ENCODE peak calls at places on chromosome 11, in six cellular contexts. D is IMR-90; P is WTC11; T is stimulated activated CD8-positive, alpha-beta memory T cell treated with anti-CD3 and anti-CD28 coated beads, Interleukin-15, amount 100 ng/mL, for 1 hour; K is neural progenitor cell; Y is RWPE1. U is an unnamed sample.

GRCh38 chr11:132422725-132423124 is 1052.3 kb downstream of the NTM start:
- DNase-seq in D (no peak), P (no peak), T (no peak), K (no peak), Y (no peak), U (no peak)

GRCh38 chr11:8610532-8611116 is 16.6 kb upstream of the STK33 start:
- DNase-seq in D (no peak), P (no peak), T (no peak), K (no peak), Y (no peak), U (no peak)

GRCh38 chr11:134313379-134313778 is 18.4 kb upstream of the GLB1L2 start:
- DNase-seq in D (no peak), P (no peak), T (no peak), K (no peak), Y (no peak), U (no peak)

GRCh38 chr11:95444309-95445202 is 213.6 kb upstream of the SESN3 start:
- DNase-seq in D (no peak), P (no peak), T (no peak), K (no peak), Y (peak; percentile 47), U (no peak)

GRCh38 chr11:35167451-35167954 is 28.5 kb downstream of the CD44 start:
- DNase-seq in D (no peak), P (no peak), T (no peak), K (no peak), Y (no peak), U (peak; percentile 45)

GRCh38 chr11:911031-911889 is 650 bp upstream of the CHID1 start:
- DNase-seq in D (peak; percentile 64), P (peak; percentile 68), T (no peak), K (peak; percentile 76), Y (peak; percentile 68), U (peak; percentile 58)

GRCh38 chr11:58958500-58958899 is 19.2 kb downstream of the GLYATL1 start:
- DNase-seq in D (no peak), P (peak; percentile 57), T (peak; percentile 3), K (peak; percentile 49), Y (no peak), U (no peak)

GRCh38 chr11:96340555-96340885 is 2.5 kb downstream of the MAML2 start:
- DNase-seq in D (peak; percentile 56), P (no peak), T (no peak), K (no peak), Y (no peak), U (no peak)

GRCh38 chr11:48193876-48194275 is 22.7 kb upstream of the OR4B1 start:
- DNase-seq in D (peak; percentile 94), P (no peak), T (no peak), K (no peak), Y (no peak), U (no peak)

GRCh38 chr11:112693781-112694180 is 267.4 kb upstream of the NCAM1 start:
- DNase-seq in D (no peak), P (no peak), T (no peak), K (no peak), Y (no peak), U (no peak)

GRCh38 chr11:110113507-110113906 is 20.3 kb downstream of the ZC3H12C start:
- DNase-seq in D (no peak), P (no peak), T (no peak), K (no peak), Y (no peak), U (no peak)

GRCh38 chr11:110679323-110679980 is 32.8 kb downstream of the ARHGAP20 start:
- DNase-seq in D (peak; percentile 89), P (no peak), T (no peak), K (no peak), Y (no peak), U (no peak)

GRCh38 chr11:45054956-45055355 is 91.5 kb upstream of the PRDM11 start:
- DNase-seq in D (no peak), P (no peak), T (no peak), K (no peak), Y (no peak), U (no peak)

GRCh38 chr11:31817621-31818493 is 6.7 kb upstream of the PAX6 start:
- DNase-seq in D (no peak), P (peak; percentile 76), T (no peak), K (peak; percentile 79), Y (no peak), U (no peak)

GRCh38 chr11:65782816-65783228 is 2.0 kb upstream of the AP5B1 start:
- DNase-seq in D (no peak), P (no peak), T (no peak), K (no peak), Y (no peak), U (no peak)

GRCh38 chr11:34223021-34223813 is 117.8 kb downstream of the NAT10 start:
- DNase-seq in D (peak; percentile 87), P (no peak), T (no peak), K (peak; percentile 30), Y (no peak), U (peak; percentile 85)

GRCh38 chr11:15159085-15159484 is 44.4 kb downstream of the INSC start:
- DNase-seq in D (peak; percentile 49), P (no peak), T (no peak), K (peak; percentile 38), Y (peak; percentile 41), U (no peak)

GRCh38 chr11:12089473-12089872 is 20.9 kb upstream of the MICAL2 start:
- DNase-seq in D (peak; percentile 65), P (no peak), T (no peak), K (no peak), Y (no peak), U (no peak)

GRCh38 chr11:114821626-114822025 is 143.3 kb downstream of the NXPE2 start:
- DNase-seq in D (peak; percentile 17), P (peak; percentile 23), T (no peak), K (no peak), Y (no peak), U (no peak)

GRCh38 chr11:8649361-8649760 is 33.1 kb downstream of the TRIM66 start:
- DNase-seq in D (peak; percentile 68), P (no peak), T (no peak), K (no peak), Y (peak; percentile 72), U (no peak)

GRCh38 chr11:112219476-112220232 is 6.6 kb upstream of the PTS start:
- DNase-seq in D (peak; percentile 81), P (no peak), T (no peak), K (peak; percentile 72), Y (peak; percentile 62), U (peak; percentile 51)

GRCh38 chr11:65574963-65575567 is 788 bp upstream of the EHBP1L1 start:
- DNase-seq in D (no peak), P (no peak), T (no peak), K (no peak), Y (no peak), U (no peak)

GRCh38 chr11:125076378-125076945 is 13.4 kb downstream of the SLC37A2 start:
- DNase-seq in D (no peak), P (no peak), T (no peak), K (no peak), Y (no peak), U (no peak)

GRCh38 chr11:50298182-50298988 is 265.7 kb downstream of the OR4C45 start:
- DNase-seq in D (no peak), P (no peak), T (no peak), K (no peak), Y (no peak), U (no peak)